ENCODE peak calls at places on chromosomes 6 and 20, in six cellular contexts. One of them, this sample, is unnamed.

GRCh38 chr6:132820629-132821381 is 6.4 kb downstream of the RPS12 start:
- DNase-seq in cardiac muscle cell: no peak
- DNase-seq in Panc1: no peak
- DNase-seq in astrocyte of the cerebellum: no peak
- DNase-seq in lower lobe of right lung: no peak
- DNase-seq in glutamatergic neuron: no peak
- DNase-seq in this sample: no peak

GRCh38 chr20:61868006-61868405 is 197.7 kb downstream of the TAF4 start:
- DNase-seq in glutamatergic neuron: no peak
- DNase-seq in Panc1: no peak
- DNase-seq in cardiac muscle cell: no peak
- DNase-seq in astrocyte of the cerebellum: no peak
- DNase-seq in lower lobe of right lung: no peak
- DNase-seq in this sample: no peak

GRCh38 chr20:2536562-2536986 is at the start of gene TMC2:
- DNase-seq in cardiac muscle cell: no peak
- DNase-seq in Panc1: no peak
- DNase-seq in astrocyte of the cerebellum: no peak
- DNase-seq in glutamatergic neuron: no peak
- DNase-seq in lower lobe of right lung: no peak
- DNase-seq in this sample: no peak

GRCh38 chr6:158487495-158487894 is 72.4 kb upstream of the TMEM181 start:
- DNase-seq in cardiac muscle cell: no peak
- DNase-seq in astrocyte of the cerebellum: no peak
- DNase-seq in Panc1: no peak
- DNase-seq in lower lobe of right lung: no peak
- DNase-seq in glutamatergic neuron: no peak
- DNase-seq in this sample: no peak

GRCh38 chr6:22057962-22058361 is 238.9 kb downstream of the PRL start:
- DNase-seq in Panc1: no peak
- DNase-seq in glutamatergic neuron: no peak
- DNase-seq in astrocyte of the cerebellum: no peak
- DNase-seq in cardiac muscle cell: no peak
- DNase-seq in lower lobe of right lung: no peak
- DNase-seq in this sample: no peak

GRCh38 chr6:159720708-159721107 is 6.6 kb upstream of the WTAP start:
- DNase-seq in astrocyte of the cerebellum: no peak
- DNase-seq in lower lobe of right lung: no peak
- DNase-seq in glutamatergic neuron: no peak
- DNase-seq in Panc1: no peak
- DNase-seq in cardiac muscle cell: peak
- DNase-seq in this sample: no peak

GRCh38 chr6:1712451-1712850 is 102.7 kb downstream of the FOXC1 start:
- DNase-seq in glutamatergic neuron: no peak
- DNase-seq in Panc1: no peak
- DNase-seq in astrocyte of the cerebellum: no peak
- DNase-seq in cardiac muscle cell: no peak
- DNase-seq in lower lobe of right lung: no peak
- DNase-seq in this sample: no peak

GRCh38 chr6:43254138-43254817 is 11.0 kb downstream of the TTBK1 start:
- DNase-seq in Panc1: no peak
- DNase-seq in lower lobe of right lung: no peak
- DNase-seq in cardiac muscle cell: no peak
- DNase-seq in glutamatergic neuron: no peak
- DNase-seq in astrocyte of the cerebellum: no peak
- DNase-seq in this sample: no peak

GRCh38 chr20:6709865-6710595 is 57.5 kb upstream of the BMP2 start:
- DNase-seq in lower lobe of right lung: no peak
- DNase-seq in Panc1: no peak
- DNase-seq in astrocyte of the cerebellum: no peak
- DNase-seq in glutamatergic neuron: no peak
- DNase-seq in cardiac muscle cell: no peak
- DNase-seq in this sample: no peak

GRCh38 chr6:154438882-154439281 is 71.6 kb downstream of the CNKSR3 start:
- DNase-seq in Panc1: no peak
- DNase-seq in glutamatergic neuron: no peak
- DNase-seq in cardiac muscle cell: no peak
- DNase-seq in astrocyte of the cerebellum: no peak
- DNase-seq in lower lobe of right lung: no peak
- DNase-seq in this sample: no peak

GRCh38 chr6:37628611-37629320 is 68.9 kb downstream of the MDGA1 start:
- DNase-seq in cardiac muscle cell: peak
- DNase-seq in Panc1: no peak
- DNase-seq in glutamatergic neuron: no peak
- DNase-seq in lower lobe of right lung: no peak
- DNase-seq in astrocyte of the cerebellum: peak
- DNase-seq in this sample: no peak

GRCh38 chr6:116010400-116011095 is 50.1 kb downstream of the FRK start:
- DNase-seq in astrocyte of the cerebellum: peak
- DNase-seq in Panc1: peak
- DNase-seq in glutamatergic neuron: peak
- DNase-seq in cardiac muscle cell: peak
- DNase-seq in lower lobe of right lung: peak
- DNase-seq in this sample: peak

GRCh38 chr20:62455929-62456328 is 19.9 kb downstream of the GATA5 start:
- DNase-seq in lower lobe of right lung: no peak
- DNase-seq in cardiac muscle cell: no peak
- DNase-seq in glutamatergic neuron: no peak
- DNase-seq in astrocyte of the cerebellum: no peak
- DNase-seq in Panc1: no peak
- DNase-seq in this sample: no peak

GRCh38 chr20:33419140-33419974 is 18.0 kb upstream of the CDK5RAP1 start:
- DNase-seq in Panc1: no peak
- DNase-seq in cardiac muscle cell: peak
- DNase-seq in glutamatergic neuron: peak
- DNase-seq in lower lobe of right lung: no peak
- DNase-seq in astrocyte of the cerebellum: no peak
- DNase-seq in this sample: no peak

GRCh38 chr20:46695888-46696287 is 6.6 kb upstream of the TP53RK start:
- DNase-seq in astrocyte of the cerebellum: peak
- DNase-seq in glutamatergic neuron: no peak
- DNase-seq in Panc1: no peak
- DNase-seq in lower lobe of right lung: no peak
- DNase-seq in cardiac muscle cell: peak
- DNase-seq in this sample: no peak

GRCh38 chr20:23165307-23165750 is 79.2 kb upstream of the CD93 start:
- DNase-seq in lower lobe of right lung: peak
- DNase-seq in cardiac muscle cell: no peak
- DNase-seq in glutamatergic neuron: no peak
- DNase-seq in astrocyte of the cerebellum: no peak
- DNase-seq in Panc1: no peak
- DNase-seq in this sample: no peak

GRCh38 chr6:43226192-43226851 is 3.0 kb downstream of the DNPH1 start:
- DNase-seq in astrocyte of the cerebellum: no peak
- DNase-seq in lower lobe of right lung: no peak
- DNase-seq in glutamatergic neuron: no peak
- DNase-seq in Panc1: no peak
- DNase-seq in cardiac muscle cell: no peak
- DNase-seq in this sample: no peak

GRCh38 chr6:34791164-34791841 is 580 bp upstream of the BLTP3A start:
- DNase-seq in Panc1: no peak
- DNase-seq in lower lobe of right lung: peak
- DNase-seq in glutamatergic neuron: peak
- DNase-seq in cardiac muscle cell: peak
- DNase-seq in astrocyte of the cerebellum: no peak
- DNase-seq in this sample: no peak

GRCh38 chr6:18187701-18188100 is 32.5 kb downstream of the KDM1B start:
- DNase-seq in glutamatergic neuron: no peak
- DNase-seq in lower lobe of right lung: no peak
- DNase-seq in cardiac muscle cell: no peak
- DNase-seq in astrocyte of the cerebellum: no peak
- DNase-seq in Panc1: no peak
- DNase-seq in this sample: no peak

GRCh38 chr6:39226606-39227300 is 2.5 kb downstream of the KCNK5 start:
- DNase-seq in astrocyte of the cerebellum: no peak
- DNase-seq in lower lobe of right lung: no peak
- DNase-seq in cardiac muscle cell: no peak
- DNase-seq in glutamatergic neuron: no peak
- DNase-seq in Panc1: no peak
- DNase-seq in this sample: no peak

GRCh38 chr20:23367770-23368169 is 5.8 kb downstream of the GZF1 start:
- DNase-seq in glutamatergic neuron: no peak
- DNase-seq in astrocyte of the cerebellum: no peak
- DNase-seq in Panc1: no peak
- DNase-seq in cardiac muscle cell: no peak
- DNase-seq in lower lobe of right lung: no peak
- DNase-seq in this sample: no peak

GRCh38 chr6:89793586-89793985 is 26.0 kb downstream of the MDN1 start:
- DNase-seq in glutamatergic neuron: no peak
- DNase-seq in Panc1: no peak
- DNase-seq in cardiac muscle cell: peak
- DNase-seq in astrocyte of the cerebellum: peak
- DNase-seq in lower lobe of right lung: no peak
- DNase-seq in this sample: no peak

GRCh38 chr6:89790403-89790802 is 29.2 kb downstream of the MDN1 start:
- DNase-seq in glutamatergic neuron: no peak
- DNase-seq in Panc1: no peak
- DNase-seq in cardiac muscle cell: no peak
- DNase-seq in astrocyte of the cerebellum: no peak
- DNase-seq in lower lobe of right lung: no peak
- DNase-seq in this sample: no peak

GRCh38 chr6:89794324-89794723 is 25.3 kb downstream of the MDN1 start:
- DNase-seq in glutamatergic neuron: no peak
- DNase-seq in Panc1: no peak
- DNase-seq in lower lobe of right lung: no peak
- DNase-seq in cardiac muscle cell: no peak
- DNase-seq in astrocyte of the cerebellum: no peak
- DNase-seq in this sample: no peak

GRCh38 chr6:89789980-89790379 is 29.6 kb downstream of the MDN1 start:
- DNase-seq in lower lobe of right lung: no peak
- DNase-seq in glutamatergic neuron: no peak
- DNase-seq in cardiac muscle cell: no peak
- DNase-seq in astrocyte of the cerebellum: no peak
- DNase-seq in Panc1: no peak
- DNase-seq in this sample: no peak

GRCh38 chr6:89792881-89793280 is 26.7 kb downstream of the MDN1 start:
- DNase-seq in glutamatergic neuron: peak
- DNase-seq in Panc1: peak
- DNase-seq in lower lobe of right lung: no peak
- DNase-seq in astrocyte of the cerebellum: peak
- DNase-seq in cardiac muscle cell: peak
- DNase-seq in this sample: peak
- TF ChIP-seq CTCF in glutamatergic neuron: peak
- TF ChIP-seq CTCF in Panc1: peak
- TF ChIP-seq CTCF in lower lobe of right lung: peak
- TF ChIP-seq CTCF in astrocyte of the cerebellum: peak
- TF ChIP-seq CTCF in cardiac muscle cell: peak
- TF ChIP-seq CTCF in this sample: peak

DNA sequence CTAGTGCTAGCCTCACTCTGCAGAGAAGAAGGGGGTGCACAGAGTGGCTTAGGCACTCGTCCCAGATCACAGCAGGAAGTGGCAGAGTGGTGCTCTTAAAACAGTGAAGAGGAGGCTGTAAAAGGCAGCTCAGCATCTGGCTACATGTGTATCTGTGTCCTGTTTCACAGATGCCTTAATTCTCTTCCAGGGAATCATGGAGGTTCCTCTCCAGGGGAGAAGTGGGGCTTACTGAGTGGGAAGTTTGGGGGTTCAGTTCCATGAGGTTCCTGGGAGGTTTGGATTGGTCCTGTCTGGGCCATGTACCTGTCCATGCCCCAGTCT is 133.9 kb upstream of the KCNG1 start:
- DNase-seq in glutamatergic neuron: no peak
- DNase-seq in Panc1: no peak
- DNase-seq in lower lobe of right lung: no peak
- DNase-seq in astrocyte of the cerebellum: peak
- DNase-seq in cardiac muscle cell: no peak
- DNase-seq in this sample: no peak
- TF ChIP-seq CTCF in glutamatergic neuron: no peak
- TF ChIP-seq CTCF in Panc1: no peak
- TF ChIP-seq CTCF in lower lobe of right lung: no peak
- TF ChIP-seq CTCF in astrocyte of the cerebellum: no peak
- TF ChIP-seq CTCF in cardiac muscle cell: no peak
- TF ChIP-seq CTCF in this sample: no peak

GRCh38 chr6:20875369-20875963 is 341.2 kb downstream of the CDKAL1 start:
- DNase-seq in Panc1: peak
- DNase-seq in glutamatergic neuron: peak
- DNase-seq in lower lobe of right lung: no peak
- DNase-seq in cardiac muscle cell: peak
- DNase-seq in astrocyte of the cerebellum: peak
- DNase-seq in this sample: peak

GRCh38 chr6:20870493-20870892 is 336.2 kb downstream of the CDKAL1 start:
- DNase-seq in astrocyte of the cerebellum: no peak
- DNase-seq in glutamatergic neuron: no peak
- DNase-seq in cardiac muscle cell: no peak
- DNase-seq in Panc1: no peak
- DNase-seq in lower lobe of right lung: no peak
- DNase-seq in this sample: no peak

GRCh38 chr6:20876016-20876415 is 341.8 kb downstream of the CDKAL1 start:
- DNase-seq in cardiac muscle cell: peak
- DNase-seq in astrocyte of the cerebellum: peak
- DNase-seq in glutamatergic neuron: no peak
- DNase-seq in Panc1: no peak
- DNase-seq in lower lobe of right lung: no peak
- DNase-seq in this sample: no peak

GRCh38 chr6:20877008-20877937 is 343.0 kb downstream of the CDKAL1 start:
- DNase-seq in glutamatergic neuron: no peak
- DNase-seq in Panc1: peak
- DNase-seq in astrocyte of the cerebellum: peak
- DNase-seq in cardiac muscle cell: peak
- DNase-seq in lower lobe of right lung: no peak
- DNase-seq in this sample: no peak

GRCh38 chr6:20873425-20874190 is 339.4 kb downstream of the CDKAL1 start:
- DNase-seq in cardiac muscle cell: peak
- DNase-seq in Panc1: no peak
- DNase-seq in lower lobe of right lung: no peak
- DNase-seq in astrocyte of the cerebellum: no peak
- DNase-seq in glutamatergic neuron: no peak
- DNase-seq in this sample: no peak
- TF ChIP-seq CTCF in cardiac muscle cell: peak
- TF ChIP-seq CTCF in Panc1: peak
- TF ChIP-seq CTCF in lower lobe of right lung: no peak
- TF ChIP-seq CTCF in astrocyte of the cerebellum: peak
- TF ChIP-seq CTCF in glutamatergic neuron: no peak
- TF ChIP-seq CTCF in this sample: peak

GRCh38 chr20:18683839-18684238 is 96.0 kb downstream of the DTD1 start:
- DNase-seq in lower lobe of right lung: no peak
- DNase-seq in glutamatergic neuron: no peak
- DNase-seq in astrocyte of the cerebellum: no peak
- DNase-seq in Panc1: no peak
- DNase-seq in cardiac muscle cell: no peak
- DNase-seq in this sample: no peak

GRCh38 chr20:18684775-18685174 is 96.9 kb downstream of the DTD1 start:
- DNase-seq in cardiac muscle cell: no peak
- DNase-seq in glutamatergic neuron: no peak
- DNase-seq in Panc1: no peak
- DNase-seq in astrocyte of the cerebellum: no peak
- DNase-seq in lower lobe of right lung: no peak
- DNase-seq in this sample: no peak

GRCh38 chr20:18689557-18689956 is 101.7 kb downstream of the DTD1 start:
- DNase-seq in lower lobe of right lung: no peak
- DNase-seq in astrocyte of the cerebellum: no peak
- DNase-seq in Panc1: no peak
- DNase-seq in glutamatergic neuron: no peak
- DNase-seq in cardiac muscle cell: no peak
- DNase-seq in this sample: no peak

GRCh38 chr20:18688676-18689075 is 100.8 kb downstream of the DTD1 start:
- DNase-seq in glutamatergic neuron: no peak
- DNase-seq in lower lobe of right lung: peak
- DNase-seq in astrocyte of the cerebellum: no peak
- DNase-seq in Panc1: no peak
- DNase-seq in cardiac muscle cell: no peak
- DNase-seq in this sample: no peak

GRCh38 chr20:18686696-18687095 is 98.8 kb downstream of the DTD1 start:
- DNase-seq in lower lobe of right lung: no peak
- DNase-seq in astrocyte of the cerebellum: no peak
- DNase-seq in Panc1: no peak
- DNase-seq in cardiac muscle cell: no peak
- DNase-seq in glutamatergic neuron: no peak
- DNase-seq in this sample: no peak
- TF ChIP-seq CTCF in lower lobe of right lung: no peak
- TF ChIP-seq CTCF in astrocyte of the cerebellum: no peak
- TF ChIP-seq CTCF in Panc1: no peak
- TF ChIP-seq CTCF in cardiac muscle cell: no peak
- TF ChIP-seq CTCF in glutamatergic neuron: no peak
- TF ChIP-seq CTCF in this sample: no peak